ENCODE peak calls at places on chromosomes 11 and 22, in five cellular contexts. B is pancreas, I is nephron progenitor cell, Z is OCI-LY7, S is epithelial cell of esophagus. A is an unnamed sample.

GRCh38 chr22:28032896-28033295 is 113.8 kb upstream of the PITPNB start:
- DNase-seq in B (peak; percentile 6), Z (no peak), I (no peak), S (no peak), A (no peak)

GRCh38 chr11:124756753-124757227 is 4.7 kb upstream of the VSIG2 start:
- DNase-seq in S (peak; percentile 73), Z (no peak), B (no peak), I (no peak), A (no peak)

GRCh38 chr22:40326905-40327735 is 19.2 kb upstream of the ADSL start:
- DNase-seq in S (no peak), Z (no peak), B (no peak), I (no peak), A (no peak)

GRCh38 chr11:64566042-64566914 is 24.7 kb upstream of the SLC22A12 start:
- DNase-seq in Z (peak; percentile 72), I (peak; percentile 56), B (peak; percentile 89), S (peak; percentile 92), A (peak; percentile 94)

GRCh38 chr11:34252651-34253050 is 105.2 kb downstream of the ABTB2 start:
- DNase-seq in S (no peak), Z (no peak), I (no peak), B (peak; percentile 54), A (no peak)

GRCh38 chr11:69392104-69392653 is 89.3 kb upstream of the LINC01488 start:
- DNase-seq in Z (no peak), I (no peak), S (no peak), B (no peak), A (no peak)

GRCh38 chr11:72812968-72813739 is 1.1 kb upstream of the ATG16L2 start:
- DNase-seq in S (peak; percentile 84), I (peak; percentile 51), B (peak; percentile 53), Z (peak; percentile 88), A (peak; percentile 91)

GRCh38 chr11:82776377-82776776 is 42.7 kb upstream of the FAM181B start:
- DNase-seq in Z (no peak), S (peak; percentile 17), I (no peak), B (no peak), A (no peak)

GRCh38 chr11:24132471-24132870 is 364.4 kb upstream of the LUZP2 start:
- DNase-seq in I (no peak), S (peak; percentile 11), Z (no peak), B (peak; percentile 49), A (peak; percentile 25)

GRCh38 chr11:32385998-32386397 is 49.3 kb downstream of the WT1 start:
- DNase-seq in S (peak; percentile 60), I (no peak), B (no peak), Z (no peak), A (peak; percentile 65)

GRCh38 chr22:19103881-19104821 is 18.1 kb downstream of the DGCR2 start:
- DNase-seq in S (peak; percentile 40), B (peak; percentile 79), I (no peak), Z (no peak), A (no peak)

GRCh38 chr11:1771700-1772099 is 8.0 kb upstream of the CTSD start:
- DNase-seq in B (peak; percentile 4), Z (no peak), I (no peak), S (peak; percentile 76), A (peak; percentile 87)

GRCh38 chr11:37710031-37710430 is 1112.0 kb upstream of the RAG2 start:
- DNase-seq in B (no peak), S (no peak), I (no peak), Z (no peak), A (no peak)

GRCh38 chr22:22743128-22743760 is 98.8 kb downstream of the GGTLC2 start:
- DNase-seq in S (no peak), B (no peak), I (no peak), Z (no peak), A (no peak)

GRCh38 chr22:22746061-22746962 is 101.9 kb downstream of the GGTLC2 start:
- DNase-seq in Z (no peak), S (no peak), B (no peak), I (no peak), A (no peak)

GRCh38 chr22:22746963-22747933 is 102.8 kb downstream of the GGTLC2 start:
- DNase-seq in Z (peak; percentile 82), S (no peak), B (no peak), I (no peak), A (no peak)

GRCh38 chr22:22744412-22745224 is 100.2 kb downstream of the GGTLC2 start:
- DNase-seq in I (no peak), B (no peak), S (no peak), Z (no peak), A (no peak)

DNA sequence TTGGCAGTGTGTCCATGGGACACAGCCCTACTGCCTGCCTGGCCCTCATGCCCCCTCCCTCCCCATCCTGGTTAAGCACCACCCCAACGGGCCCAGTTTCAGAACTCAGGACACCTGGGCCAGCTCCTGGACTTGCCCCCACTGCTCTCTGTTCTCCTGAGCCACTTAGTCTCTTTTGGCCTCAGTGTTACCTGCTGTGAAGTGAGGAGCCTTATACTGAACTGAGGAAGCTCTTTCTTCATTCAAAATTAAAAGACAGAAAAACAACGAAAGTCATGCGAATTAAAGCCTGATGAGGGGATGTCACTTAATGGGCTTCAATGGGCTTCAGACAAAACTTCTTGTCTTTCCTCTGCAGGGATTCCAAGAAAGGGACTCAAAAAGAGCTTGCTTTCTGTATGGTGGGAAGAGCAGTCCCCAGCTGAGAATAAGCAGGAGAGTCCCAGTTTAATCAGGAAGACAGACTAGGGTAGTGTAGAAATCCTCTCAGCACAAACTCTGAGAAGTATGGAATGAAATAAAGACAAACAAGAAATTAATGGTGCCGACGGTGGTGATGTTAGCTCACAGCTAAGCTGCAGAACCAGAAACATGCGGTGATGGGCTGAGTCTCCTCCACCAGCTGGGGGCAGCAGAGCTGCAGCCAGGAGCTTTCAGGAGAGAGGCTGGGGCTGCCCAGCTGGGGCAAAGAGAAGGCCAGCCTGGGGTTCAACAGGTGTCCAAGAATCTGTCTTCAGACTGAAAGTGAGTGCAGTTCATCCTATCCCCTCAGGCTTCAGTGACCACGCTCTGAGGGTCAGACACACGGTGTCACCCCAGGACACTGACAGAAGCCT is 101.0 kb downstream of the GGTLC2 start:
- DNase-seq in I (peak; percentile 52), B (peak; percentile 49), Z (peak; percentile 76), S (peak; percentile 33), A (peak; percentile 38)
- TF ChIP-seq CTCF in I (peak; percentile 65), B (peak; percentile 46), Z (peak; percentile 97), S (peak; percentile 72), A (peak; percentile 48)

DNA sequence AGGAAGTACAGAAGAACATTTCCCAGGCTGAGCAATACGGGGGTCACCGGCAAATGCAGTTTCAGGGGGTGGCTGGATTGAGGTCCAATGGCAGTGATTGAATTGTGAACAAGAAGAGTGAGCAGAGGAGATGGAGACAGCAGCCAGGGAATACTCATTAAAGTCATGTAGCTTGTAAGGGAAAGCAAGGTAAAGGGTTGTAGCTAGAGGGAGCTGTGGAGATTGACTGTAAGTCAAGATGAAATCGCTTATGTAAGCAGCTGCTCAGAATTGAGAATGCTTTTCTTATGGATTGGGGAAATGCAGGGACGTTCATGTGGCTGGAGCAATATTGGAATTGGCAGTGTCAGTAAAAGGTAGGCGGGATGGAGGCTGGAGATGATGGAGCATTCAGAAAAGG is 111.4 kb upstream of the TBCEL start:
- DNase-seq in Z (peak; percentile 46), S (peak; percentile 40), B (no peak), I (no peak), A (peak; percentile 41)
- TF ChIP-seq CTCF in Z (peak; percentile 72), S (peak; percentile 40), B (no peak), I (no peak), A (no peak)

GRCh38 chr11:117221775-117222517 is 9.9 kb downstream of the PCSK7 start:
- DNase-seq in B (peak; percentile 46), I (peak; percentile 33), Z (no peak), S (peak; percentile 41), A (peak; percentile 87)
- TF ChIP-seq CTCF in B (no peak), I (no peak), Z (no peak), S (no peak), A (no peak)

GRCh38 chr11:74397531-74398243 is 546 bp downstream of the PGM2L1 start:
- DNase-seq in B (peak; percentile 40), I (peak; percentile 43), S (peak; percentile 66), Z (peak; percentile 25), A (peak; percentile 55)
- TF ChIP-seq CTCF in B (no peak), I (no peak), S (peak; percentile 47), Z (no peak), A (no peak)

GRCh38 chr11:119436715-119437114 is 13.7 kb upstream of the THY1 start:
- DNase-seq in S (no peak), B (no peak), I (no peak), Z (no peak), A (no peak)
- TF ChIP-seq CTCF in S (no peak), B (no peak), I (no peak), Z (no peak), A (no peak)

DNA sequence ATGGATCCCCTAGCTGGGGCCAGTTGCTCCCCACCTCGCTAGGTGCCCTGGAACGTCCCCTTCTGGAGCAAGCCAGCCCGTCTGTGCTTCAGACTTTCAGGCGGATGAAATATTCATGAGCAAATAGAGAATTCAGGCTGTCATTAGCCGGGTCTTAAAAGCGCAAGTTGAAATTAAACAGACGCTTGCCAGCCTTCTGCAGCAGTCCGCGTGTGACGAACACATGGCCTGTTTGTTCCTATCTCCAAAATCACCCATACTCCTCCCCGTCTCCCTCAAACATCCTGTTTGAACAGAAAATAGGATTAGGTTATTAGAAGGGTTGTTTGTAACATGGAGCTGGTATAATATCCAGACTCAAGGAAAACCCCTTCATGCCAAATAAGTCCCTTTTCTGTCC is 38.7 kb downstream of the MYO18B start:
- DNase-seq in I (no peak), Z (no peak), S (no peak), B (no peak), A (no peak)
- TF ChIP-seq CTCF in I (no peak), Z (no peak), S (no peak), B (no peak), A (no peak)

DNA sequence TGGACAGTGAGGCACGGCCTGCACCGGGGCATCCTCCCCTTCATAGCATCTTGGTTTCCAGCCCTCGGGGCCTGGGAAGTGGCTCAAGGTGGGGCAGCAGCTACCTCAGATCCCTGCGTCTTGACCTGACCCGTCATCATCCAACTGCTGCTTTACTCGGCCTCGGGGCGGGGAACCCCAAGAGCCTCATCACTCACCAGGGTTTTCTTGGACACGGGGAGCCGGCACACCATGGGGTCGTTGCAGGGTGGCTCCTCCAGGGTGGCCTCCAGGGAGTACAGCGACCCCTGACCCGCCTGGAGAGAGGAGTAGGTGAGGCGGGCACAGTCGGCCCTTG is 651 bp downstream of the CTSF start:
- DNase-seq in B (no peak), S (no peak), I (no peak), Z (no peak), A (no peak)
- TF ChIP-seq CTCF in B (no peak), S (no peak), I (no peak), Z (no peak), A (no peak)